ENCODE peak calls at places on chromosomes 5 and 9, in four cellular contexts. One of them, this sample, is unnamed.

GRCh38 chr9:110316255-110316921 is 21.3 kb downstream of the TXNDC8 start:
- DNase-seq in kidney epithelial cell: no peak
- DNase-seq in mucosa of descending colon: no peak
- DNase-seq in cardiac muscle cell: no peak
- DNase-seq in this sample: peak

GRCh38 chr5:1291611-1292080 is 3.2 kb downstream of the TERT start:
- DNase-seq in kidney epithelial cell: no peak
- DNase-seq in mucosa of descending colon: peak
- DNase-seq in cardiac muscle cell: no peak
- DNase-seq in this sample: peak

GRCh38 chr5:170591055-170591454 is 87.2 kb downstream of the KCNIP1 start:
- DNase-seq in kidney epithelial cell: no peak
- DNase-seq in mucosa of descending colon: no peak
- DNase-seq in cardiac muscle cell: no peak
- DNase-seq in this sample: no peak

GRCh38 chr9:5864446-5864845 is 26.2 kb upstream of the MLANA start:
- DNase-seq in kidney epithelial cell: no peak
- DNase-seq in mucosa of descending colon: no peak
- DNase-seq in cardiac muscle cell: no peak
- DNase-seq in this sample: no peak

GRCh38 chr9:133855802-133856592 is 117.8 kb upstream of the SARDH start:
- DNase-seq in kidney epithelial cell: peak
- DNase-seq in mucosa of descending colon: peak
- DNase-seq in cardiac muscle cell: no peak
- DNase-seq in this sample: peak

GRCh38 chr5:146640285-146640896 is 124.4 kb upstream of the GPR151 start:
- DNase-seq in kidney epithelial cell: no peak
- DNase-seq in mucosa of descending colon: peak
- DNase-seq in cardiac muscle cell: no peak
- DNase-seq in this sample: no peak

GRCh38 chr5:624951-625230 is 12.8 kb downstream of the CEP72 start:
- DNase-seq in kidney epithelial cell: no peak
- DNase-seq in mucosa of descending colon: peak
- DNase-seq in cardiac muscle cell: no peak
- DNase-seq in this sample: no peak

GRCh38 chr9:100473271-100474081 is 527 bp downstream of the TMEFF1 start:
- DNase-seq in kidney epithelial cell: no peak
- DNase-seq in mucosa of descending colon: peak
- DNase-seq in cardiac muscle cell: peak
- DNase-seq in this sample: peak

GRCh38 chr9:105119166-105119565 is 125.3 kb upstream of the SLC44A1 start:
- DNase-seq in kidney epithelial cell: no peak
- DNase-seq in mucosa of descending colon: no peak
- DNase-seq in cardiac muscle cell: no peak
- DNase-seq in this sample: no peak

GRCh38 chr5:62354028-62354874 is 48.2 kb downstream of the KIF2A start:
- DNase-seq in kidney epithelial cell: peak
- DNase-seq in mucosa of descending colon: no peak
- DNase-seq in cardiac muscle cell: peak
- DNase-seq in this sample: peak

GRCh38 chr9:82488702-82489578 is 500.4 kb downstream of the SPATA31D1 start:
- DNase-seq in kidney epithelial cell: peak
- DNase-seq in mucosa of descending colon: no peak
- DNase-seq in cardiac muscle cell: no peak
- DNase-seq in this sample: no peak

GRCh38 chr5:1134478-1134877 is 22.6 kb upstream of the SLC12A7 start:
- DNase-seq in kidney epithelial cell: no peak
- DNase-seq in mucosa of descending colon: peak
- DNase-seq in cardiac muscle cell: no peak
- DNase-seq in this sample: peak

DNA sequence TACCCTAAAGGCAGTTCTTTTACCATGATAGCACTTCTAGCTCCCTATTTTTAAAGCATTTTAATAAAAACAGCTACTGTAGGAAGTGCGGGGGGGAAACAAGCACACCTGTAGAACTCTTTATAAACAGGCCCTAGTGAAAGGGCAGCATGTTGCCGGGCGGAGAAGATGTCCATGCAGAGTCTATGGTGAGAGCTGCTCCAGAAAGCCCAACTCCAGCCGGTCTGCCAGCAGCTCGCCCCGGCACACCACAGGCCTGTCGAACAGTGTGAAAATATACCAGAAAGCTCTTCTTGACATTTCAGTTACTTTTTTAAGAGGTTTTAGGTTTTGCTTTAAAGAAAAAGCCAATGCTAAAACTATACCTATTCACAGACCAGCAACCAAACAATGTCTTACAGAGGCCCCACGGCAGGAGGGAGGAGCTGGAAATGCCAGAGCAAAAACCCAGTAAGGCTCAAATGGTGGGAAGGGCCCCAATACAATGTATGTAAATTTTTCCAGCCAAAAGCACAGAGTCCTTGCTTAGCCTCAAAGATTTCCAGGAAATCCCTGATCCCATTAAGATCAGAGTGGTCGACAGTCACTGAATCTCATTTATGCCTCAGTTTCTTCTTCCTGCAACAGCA is 121.2 kb downstream of the SAXO1 start:
- DNase-seq in kidney epithelial cell: no peak
- DNase-seq in mucosa of descending colon: no peak
- DNase-seq in cardiac muscle cell: no peak
- DNase-seq in this sample: no peak
- H3K4me3 ChIP-seq in kidney epithelial cell: no peak
- H3K4me3 ChIP-seq in mucosa of descending colon: no peak
- H3K4me3 ChIP-seq in cardiac muscle cell: no peak
- H3K4me3 ChIP-seq in this sample: no peak

DNA sequence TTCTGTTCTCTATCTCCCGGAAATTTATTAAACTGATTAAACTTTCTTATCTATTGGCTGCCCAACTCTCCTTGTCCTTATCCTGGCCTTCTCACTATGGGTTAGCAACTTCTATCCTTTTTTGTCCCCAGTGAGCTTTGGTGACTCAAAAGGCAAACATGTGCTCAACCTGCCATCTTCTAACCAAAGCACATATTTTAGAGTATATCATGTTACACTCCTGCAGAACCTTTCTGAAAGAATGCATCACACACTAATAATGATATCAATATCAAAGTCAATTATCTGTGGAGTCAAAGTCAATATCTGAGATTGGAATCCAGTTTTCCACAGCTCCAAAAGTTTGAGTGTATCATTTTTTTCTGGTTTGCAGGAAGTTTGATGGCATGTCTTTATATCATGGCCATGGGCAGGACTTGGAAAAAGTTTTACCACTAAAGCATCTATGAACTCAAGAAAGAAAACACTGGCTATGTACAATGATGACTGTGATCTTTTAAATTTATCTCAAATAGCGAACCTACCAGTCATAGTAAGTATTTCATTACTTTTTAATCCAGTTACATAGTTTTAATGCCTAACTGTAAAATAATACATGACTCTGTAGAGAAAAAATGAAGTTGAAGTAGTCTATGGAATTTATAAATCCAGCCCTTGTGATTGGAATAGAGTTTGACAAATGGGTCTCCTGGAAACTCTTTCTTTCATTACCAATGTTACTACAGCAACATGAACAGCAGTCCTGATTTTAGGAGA is 166.8 kb downstream of the DROSHA start:
- DNase-seq in kidney epithelial cell: no peak
- DNase-seq in mucosa of descending colon: no peak
- DNase-seq in cardiac muscle cell: no peak
- DNase-seq in this sample: no peak
- H3K4me3 ChIP-seq in kidney epithelial cell: no peak
- H3K4me3 ChIP-seq in mucosa of descending colon: no peak
- H3K4me3 ChIP-seq in cardiac muscle cell: no peak
- H3K4me3 ChIP-seq in this sample: no peak

GRCh38 chr9:132354645-132355355 is at the start of gene SETX:
- DNase-seq in kidney epithelial cell: peak
- DNase-seq in mucosa of descending colon: peak
- DNase-seq in cardiac muscle cell: peak
- DNase-seq in this sample: peak

GRCh38 chr9:132350861-132351315 is 3.9 kb downstream of the SETX start:
- DNase-seq in kidney epithelial cell: no peak
- DNase-seq in mucosa of descending colon: no peak
- DNase-seq in cardiac muscle cell: no peak
- DNase-seq in this sample: peak

GRCh38 chr9:132348676-132349075 is 6.1 kb downstream of the SETX start:
- DNase-seq in kidney epithelial cell: peak
- DNase-seq in mucosa of descending colon: no peak
- DNase-seq in cardiac muscle cell: no peak
- DNase-seq in this sample: no peak

GRCh38 chr9:132356276-132356924 is 1.6 kb upstream of the SETX start:
- DNase-seq in kidney epithelial cell: no peak
- DNase-seq in mucosa of descending colon: no peak
- DNase-seq in cardiac muscle cell: no peak
- DNase-seq in this sample: no peak

DNA sequence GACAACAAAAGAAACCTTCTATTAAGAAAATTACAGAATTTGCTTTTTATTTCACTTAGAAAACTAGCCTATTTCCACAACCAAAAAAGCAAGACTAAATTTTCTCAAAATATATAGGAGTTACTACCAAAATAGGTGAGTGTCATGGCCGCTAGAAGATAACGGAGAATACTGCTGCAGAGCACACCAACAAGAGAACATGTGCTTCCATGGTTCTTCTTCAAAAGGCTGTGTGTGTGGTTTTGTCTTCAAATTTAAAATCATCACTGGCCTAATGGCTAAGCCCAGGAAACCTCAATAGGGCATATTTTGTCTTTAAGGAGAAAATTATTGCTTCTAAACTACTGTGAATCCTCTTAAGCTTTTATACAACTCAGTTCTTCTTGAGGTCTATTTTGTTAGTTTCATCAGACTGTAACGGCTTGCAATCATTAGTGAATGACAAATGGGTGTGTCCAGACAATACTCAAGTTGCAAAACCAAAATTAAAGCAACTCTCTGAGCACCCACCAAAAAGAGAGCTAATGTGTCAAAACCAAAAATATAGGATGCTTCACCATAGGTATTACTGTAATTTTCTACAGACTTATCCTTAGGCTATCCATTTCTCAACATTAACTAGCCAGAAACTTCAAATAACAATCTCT is 3.3 kb downstream of the SETX start:
- DNase-seq in kidney epithelial cell: no peak
- DNase-seq in mucosa of descending colon: no peak
- DNase-seq in cardiac muscle cell: no peak
- DNase-seq in this sample: peak
- H3K4me3 ChIP-seq in kidney epithelial cell: no peak
- H3K4me3 ChIP-seq in mucosa of descending colon: no peak
- H3K4me3 ChIP-seq in cardiac muscle cell: no peak
- H3K4me3 ChIP-seq in this sample: no peak

DNA sequence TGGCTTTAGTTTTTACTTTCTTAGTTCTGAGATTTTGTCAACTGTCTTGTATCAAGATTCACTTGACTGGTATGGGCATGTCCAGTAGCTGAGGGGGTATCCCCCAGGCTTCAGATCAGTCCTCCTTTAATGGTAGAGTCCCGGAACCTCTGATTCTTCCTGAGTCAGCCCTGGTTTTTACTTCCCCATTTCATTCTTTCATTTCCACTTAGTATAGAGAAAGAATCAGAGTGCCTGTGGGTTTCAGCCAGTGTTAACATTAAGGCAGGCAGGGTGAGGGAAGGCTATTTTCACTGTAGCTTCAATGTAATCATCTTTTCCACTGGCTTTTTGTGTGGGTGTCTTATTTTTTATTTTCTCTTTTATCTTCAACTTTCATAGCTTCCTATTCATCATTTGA is 8.3 kb upstream of the COMMD10 start:
- DNase-seq in kidney epithelial cell: no peak
- DNase-seq in mucosa of descending colon: no peak
- DNase-seq in cardiac muscle cell: no peak
- DNase-seq in this sample: no peak
- H3K4me3 ChIP-seq in kidney epithelial cell: no peak
- H3K4me3 ChIP-seq in mucosa of descending colon: no peak
- H3K4me3 ChIP-seq in cardiac muscle cell: no peak
- H3K4me3 ChIP-seq in this sample: no peak

GRCh38 chr9:88604836-88605499 is 70.0 kb downstream of the NXNL2 start:
- DNase-seq in kidney epithelial cell: no peak
- DNase-seq in mucosa of descending colon: no peak
- DNase-seq in cardiac muscle cell: no peak
- DNase-seq in this sample: no peak

GRCh38 chr9:88605500-88606172 is 70.7 kb downstream of the NXNL2 start:
- DNase-seq in kidney epithelial cell: no peak
- DNase-seq in mucosa of descending colon: no peak
- DNase-seq in cardiac muscle cell: no peak
- DNase-seq in this sample: no peak
- H3K4me3 ChIP-seq in kidney epithelial cell: no peak
- H3K4me3 ChIP-seq in mucosa of descending colon: no peak
- H3K4me3 ChIP-seq in cardiac muscle cell: no peak
- H3K4me3 ChIP-seq in this sample: no peak

GRCh38 chr9:84669293-84670105 is at the start of gene NTRK2:
- DNase-seq in kidney epithelial cell: no peak
- DNase-seq in mucosa of descending colon: peak
- DNase-seq in cardiac muscle cell: peak
- DNase-seq in this sample: no peak
- H3K4me3 ChIP-seq in kidney epithelial cell: peak
- H3K4me3 ChIP-seq in mucosa of descending colon: no peak
- H3K4me3 ChIP-seq in cardiac muscle cell: peak
- H3K4me3 ChIP-seq in this sample: peak

GRCh38 chr5:172114875-172115422 is 73.1 kb downstream of the STK10 start:
- DNase-seq in kidney epithelial cell: no peak
- DNase-seq in mucosa of descending colon: peak
- DNase-seq in cardiac muscle cell: no peak
- DNase-seq in this sample: peak
- H3K4me3 ChIP-seq in kidney epithelial cell: no peak
- H3K4me3 ChIP-seq in mucosa of descending colon: no peak
- H3K4me3 ChIP-seq in cardiac muscle cell: no peak
- H3K4me3 ChIP-seq in this sample: no peak

DNA sequence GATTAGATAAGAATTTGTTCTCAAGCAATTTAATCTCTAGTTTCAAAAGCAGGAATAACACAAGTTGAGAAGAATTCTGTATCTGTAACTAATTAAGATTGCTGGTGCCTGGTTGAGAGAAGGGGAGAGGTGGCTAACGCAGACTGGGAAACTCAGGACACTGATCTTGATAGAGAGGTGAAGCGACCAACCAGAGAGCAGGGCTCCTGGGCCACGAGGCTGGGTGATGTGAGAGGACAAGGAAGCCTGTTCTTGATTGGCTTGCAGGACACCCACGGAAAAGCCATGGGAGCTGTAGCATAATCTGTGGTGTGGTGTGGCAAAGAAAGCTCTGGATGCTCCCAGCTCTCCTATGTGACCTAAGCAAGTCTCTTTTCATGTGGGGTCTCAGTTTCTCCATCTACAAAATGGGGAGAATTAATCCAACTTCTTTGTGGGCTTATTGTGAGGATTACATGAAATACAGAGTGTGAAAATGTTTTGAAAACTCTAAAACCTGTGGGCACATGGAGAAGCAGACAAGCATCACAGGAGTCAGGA is 594.1 kb upstream of the BRINP1 start:
- DNase-seq in kidney epithelial cell: peak
- DNase-seq in mucosa of descending colon: no peak
- DNase-seq in cardiac muscle cell: no peak
- DNase-seq in this sample: no peak
- H3K4me3 ChIP-seq in kidney epithelial cell: no peak
- H3K4me3 ChIP-seq in mucosa of descending colon: no peak
- H3K4me3 ChIP-seq in cardiac muscle cell: no peak
- H3K4me3 ChIP-seq in this sample: no peak